ENCODE peak calls at places on chromosomes 1 and 21, in nine cellular contexts. J is body of pancreas, X is endothelial cell of umbilical vein, T is testis, M is esophagus squamous epithelium, G is upper lobe of left lung, A is IMR-90, B is HepG2, N is adrenal gland. Y is an unnamed sample.

GRCh38 chr1:67540025-67540732 is 110.0 kb upstream of the SERBP1 start:
- DNase-seq in J (peak; percentile 70), A (no peak), M (no peak), N (no peak), B (no peak), X (no peak), T (no peak), G (no peak), Y (no peak)

GRCh38 chr1:185096531-185096930 is 51.2 kb downstream of the RNF2 start:
- DNase-seq in N (no peak), A (peak; percentile 56), G (no peak), J (no peak), M (no peak), T (no peak), B (no peak), X (peak; percentile 51), Y (no peak)

GRCh38 chr1:171188388-171189266 is 3.5 kb downstream of the FMO2 start:
- DNase-seq in M (no peak), G (no peak), N (peak; percentile 55), B (peak; percentile 43), J (peak; percentile 71), X (peak; percentile 63), T (peak; percentile 76), A (peak; percentile 65), Y (peak; percentile 22)

GRCh38 chr1:173997796-173998195 is 24.4 kb downstream of the RC3H1 start:
- DNase-seq in T (no peak), B (no peak), N (no peak), J (no peak), X (no peak), A (peak; percentile 70), M (no peak), G (no peak), Y (no peak)

GRCh38 chr1:43381609-43382008 is 8.0 kb downstream of the MED8 start:
- DNase-seq in A (no peak), J (no peak), T (no peak), N (peak; percentile 32), X (no peak), G (no peak), M (no peak), B (no peak), Y (no peak)

GRCh38 chr21:41168391-41169257 is 664 bp downstream of the BACE2 start:
- DNase-seq in N (peak; percentile 49), T (peak; percentile 68), J (peak; percentile 75), B (no peak), G (peak; percentile 87), X (peak; percentile 41), M (no peak), A (peak; percentile 68), Y (peak; percentile 64)

GRCh38 chr1:14521602-14522001 is 76.9 kb upstream of the KAZN start:
- DNase-seq in G (no peak), N (no peak), B (no peak), X (no peak), J (no peak), M (no peak), T (no peak), A (no peak), Y (no peak)

GRCh38 chr1:211613108-211613947 is 34.4 kb upstream of the SLC30A1 start:
- DNase-seq in J (peak; percentile 50), A (peak; percentile 94), M (peak; percentile 16), G (no peak), T (peak; percentile 72), X (no peak), N (peak; percentile 93), B (peak; percentile 55), Y (no peak)

GRCh38 chr1:227900571-227901051 is 47.1 kb downstream of the WNT9A start:
- DNase-seq in N (no peak), G (no peak), T (no peak), J (no peak), B (no peak), X (no peak), M (no peak), A (no peak), Y (no peak)

GRCh38 chr1:184646824-184647223 is 107.8 kb downstream of the EDEM3 start:
- DNase-seq in J (no peak), B (no peak), G (no peak), T (no peak), M (no peak), A (no peak), X (no peak), N (no peak), Y (no peak)

GRCh38 chr1:202009326-202010031 is 908 bp upstream of the ELF3 start:
- DNase-seq in N (peak; percentile 85), B (peak; percentile 84), X (peak; percentile 60), J (peak; percentile 89), T (peak; percentile 89), A (peak; percentile 76), G (no peak), M (no peak), Y (peak; percentile 77)

DNA sequence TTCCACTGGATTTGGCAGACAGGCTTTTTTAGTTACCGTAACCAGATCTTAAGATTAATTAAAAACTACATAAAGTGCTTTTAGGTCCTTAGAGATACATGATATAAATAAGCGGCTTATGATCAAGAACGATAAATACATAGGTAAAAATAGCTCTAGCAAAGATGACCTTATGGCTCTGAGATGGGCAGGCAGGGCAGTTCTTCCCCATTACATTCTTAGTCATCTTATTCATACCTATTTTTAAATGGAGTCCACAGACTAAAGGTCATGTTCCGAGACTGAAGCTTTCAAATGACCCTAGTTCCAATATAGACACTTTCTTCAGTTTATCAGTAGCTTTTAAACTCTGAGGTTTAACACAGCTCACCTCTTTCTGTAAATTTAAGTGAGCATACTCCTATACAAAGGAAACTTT is 4.3 kb downstream of the MCL1 start:
- DNase-seq in B (no peak), J (no peak), X (no peak), T (no peak), M (no peak), A (no peak), G (no peak), N (no peak), Y (no peak)
- TF ChIP-seq POLR2A in B (no peak), J (no peak), X (no peak), T (no peak), M (no peak), A (peak; percentile 31), G (no peak), N (peak; percentile 0), Y (no peak)

DNA sequence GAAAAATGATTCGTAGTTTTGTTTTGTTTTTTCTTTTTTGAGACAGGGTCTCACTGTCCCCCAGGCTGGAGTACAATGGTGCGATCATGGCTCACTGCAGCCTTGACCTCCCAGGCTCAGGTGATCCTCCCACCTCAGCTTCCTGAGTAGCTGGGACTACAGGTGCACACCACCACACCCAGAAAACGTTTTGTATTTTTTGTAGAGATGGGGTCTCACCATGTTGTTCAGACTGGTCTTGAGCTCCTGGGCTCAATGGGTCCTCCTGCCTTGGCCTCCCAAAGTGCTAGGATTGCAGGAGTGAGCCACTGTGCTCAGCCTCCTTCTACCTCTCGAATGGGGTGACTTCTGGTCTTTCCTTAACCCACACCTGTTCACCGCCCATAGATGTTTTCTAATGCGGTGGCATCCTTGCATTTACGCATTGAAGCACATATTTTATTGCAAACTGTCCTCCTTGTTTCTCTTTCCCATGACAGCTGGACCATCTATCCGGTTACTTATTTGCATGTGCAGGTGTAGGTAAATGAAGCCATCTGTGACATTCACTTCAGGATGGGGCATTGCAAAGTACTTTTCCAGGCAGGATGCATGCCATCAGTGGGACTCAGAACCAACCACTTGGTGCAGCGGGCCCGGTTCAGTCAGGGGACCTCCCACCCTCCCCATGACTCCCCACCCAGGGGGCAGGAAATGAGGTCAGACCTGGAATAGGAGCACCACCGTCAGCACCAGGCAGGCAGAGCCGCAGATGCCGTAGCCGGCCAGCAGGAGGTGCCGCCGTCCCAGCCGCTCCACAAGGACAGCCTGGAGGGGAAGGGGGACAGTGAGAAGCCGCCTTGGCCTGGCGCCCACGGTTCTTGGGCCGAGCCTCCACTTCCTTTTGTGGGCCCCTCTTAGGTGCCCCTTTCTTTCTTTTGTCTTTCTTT is 16.5 kb downstream of the SLC2A7 start:
- DNase-seq in M (no peak), X (peak; percentile 40), A (peak; percentile 28), T (no peak), B (no peak), G (peak; percentile 87), N (peak; percentile 20), J (peak; percentile 21), Y (peak; percentile 60)
- TF ChIP-seq CTCF in M (no peak), X (peak; percentile 83), A (peak; percentile 62), T (peak; percentile 56), B (peak; percentile 75), G (peak; percentile 40), N (peak; percentile 52), J (no peak), Y (peak; percentile 46)

GRCh38 chr1:31627301-31627929 is 9.9 kb downstream of the HCRTR1 start:
- DNase-seq in A (no peak), X (no peak), B (no peak), J (peak; percentile 86), T (peak; percentile 81), M (no peak), N (peak; percentile 88), G (peak; percentile 66), Y (peak; percentile 59)
- TF ChIP-seq POLR2A in A (no peak), X (no peak), B (no peak), J (no peak), T (no peak), M (no peak), N (no peak), G (no peak), Y (no peak)

GRCh38 chr1:181493885-181494284 is 10.6 kb downstream of the CACNA1E start:
- DNase-seq in T (no peak), A (no peak), B (no peak), N (no peak), X (no peak), G (no peak), J (no peak), M (no peak), Y (no peak)

GRCh38 chr1:181499825-181500224 is 16.5 kb downstream of the CACNA1E start:
- DNase-seq in T (no peak), G (no peak), J (no peak), N (no peak), B (no peak), A (no peak), M (no peak), X (no peak), Y (no peak)

GRCh38 chr1:181496759-181497158 is 13.4 kb downstream of the CACNA1E start:
- DNase-seq in A (no peak), T (no peak), G (no peak), B (no peak), M (no peak), N (no peak), J (no peak), X (no peak), Y (no peak)

GRCh38 chr1:181501612-181502011 is 18.3 kb downstream of the CACNA1E start:
- DNase-seq in J (no peak), B (no peak), T (no peak), M (no peak), G (no peak), N (no peak), X (no peak), A (no peak), Y (no peak)

DNA sequence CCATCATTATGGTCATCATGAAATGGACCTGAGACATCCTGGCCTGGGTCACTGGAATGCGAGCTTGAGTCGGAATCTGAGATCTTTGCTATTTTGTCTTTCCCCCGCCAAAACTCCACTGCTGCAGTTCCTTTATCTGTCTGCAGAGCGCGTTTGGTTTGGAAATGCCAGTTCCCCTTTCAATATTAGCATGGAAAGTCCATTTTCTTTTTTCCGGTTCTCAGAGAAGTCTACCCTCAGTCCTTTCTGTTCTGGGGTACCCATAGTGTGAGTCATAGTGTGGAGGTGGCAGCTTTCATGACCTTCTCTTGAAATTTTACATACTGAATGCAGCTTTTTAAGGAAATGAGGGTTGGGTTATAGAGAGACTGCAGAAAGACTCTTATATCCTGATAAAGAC is 14.6 kb downstream of the CACNA1E start:
- DNase-seq in N (no peak), X (no peak), J (no peak), T (no peak), G (no peak), M (no peak), B (no peak), A (no peak), Y (no peak)
- TF ChIP-seq CTCF in N (no peak), X (no peak), J (no peak), T (no peak), G (no peak), M (no peak), B (no peak), A (no peak), Y (no peak)